ENCODE peak calls at places on chromosome 11, in ten cellular contexts. R is hippocampal formation; M is nephron progenitor cell; G is mucosa of gallbladder; E is T follicular helper cell; C is NCI-H2081; K is GM03348; T is T1000; Y is SK-MEL-5; I is activated CD8-positive, alpha-beta memory T cell treated with anti-CD3 and anti-CD28 coated beads, Interleukin-2, amount 50 U/mL, for 4 hours. U is an unnamed sample.

GRCh38 chr11:16669799-16670415 is 68.5 kb upstream of the C11orf58 start:
- DNase-seq in E (no peak), Y (no peak), M (no peak), R (no peak), G (no peak), C (no peak), T (peak), I (no peak), K (no peak), U (peak)

GRCh38 chr11:15685311-15685710 is 570.6 kb downstream of the INSC start:
- DNase-seq in I (no peak), E (no peak), K (no peak), T (no peak), Y (no peak), M (no peak), R (no peak), G (no peak), C (no peak), U (no peak)

GRCh38 chr11:114615448-114616361 is 20.1 kb upstream of the NXPE4 start:
- DNase-seq in G (no peak), M (no peak), K (no peak), C (no peak), Y (no peak), R (no peak), E (no peak), T (no peak), I (no peak), U (no peak)

GRCh38 chr11:120146413-120147093 is 8.6 kb upstream of the TRIM29 start:
- DNase-seq in I (no peak), C (no peak), E (no peak), K (peak), G (peak), M (no peak), T (no peak), R (no peak), Y (no peak), U (peak)

GRCh38 chr11:65576867-65577755 is 1.3 kb downstream of the EHBP1L1 start:
- DNase-seq in I (peak), G (peak), K (peak), T (peak), R (no peak), C (no peak), Y (no peak), E (no peak), M (no peak), U (no peak)

GRCh38 chr11:70109006-70109405 is 30.9 kb downstream of the ANO1 start:
- DNase-seq in R (no peak), I (no peak), T (no peak), E (no peak), K (no peak), C (no peak), Y (peak), M (peak), G (no peak), U (peak)

GRCh38 chr11:106956887-106957505 is 61.3 kb downstream of the GUCY1A2 start:
- DNase-seq in Y (no peak), T (no peak), K (no peak), R (no peak), E (no peak), C (no peak), G (no peak), I (no peak), M (peak), U (peak)

GRCh38 chr11:2441171-2441570 is 3.1 kb downstream of the TRPM5 start:
- DNase-seq in C (no peak), I (peak), K (no peak), G (no peak), M (peak), Y (no peak), R (no peak), T (no peak), E (no peak), U (no peak)

GRCh38 chr11:96875772-96876171 is 486.0 kb downstream of the JRKL start:
- DNase-seq in Y (no peak), E (no peak), C (no peak), I (no peak), T (no peak), R (no peak), M (no peak), K (no peak), G (no peak), U (peak)

GRCh38 chr11:44920451-44920850 is 30.2 kb downstream of the TP53I11 start:
- DNase-seq in C (no peak), E (no peak), K (no peak), R (no peak), T (no peak), Y (no peak), G (no peak), I (no peak), M (no peak), U (no peak)

GRCh38 chr11:44775366-44776356 is 48.9 kb downstream of the TSPAN18 start:
- DNase-seq in T (no peak), K (peak), Y (peak), I (peak), R (no peak), E (peak), M (peak), C (peak), G (peak), U (peak)

GRCh38 chr11:12175694-12176241 is 65.4 kb downstream of the MICAL2 start:
- DNase-seq in E (no peak), G (no peak), T (no peak), M (no peak), I (no peak), K (peak), Y (no peak), C (no peak), R (no peak), U (peak)

U was measured in islet precursor cell.